ENCODE peak calls at places on chromosomes 2 and 18, in four cellular contexts. P is transverse colon, H is neural progenitor cell, Y is fibroblast of lung. M is an unnamed sample.

GRCh38 chr2:231579560-231579959 is 13.1 kb upstream of the TEX44 start:
- DNase-seq in P (no peak), H (no peak), Y (no peak), M (no peak)

GRCh38 chr2:176999331-176999730 is 213.3 kb upstream of the HNRNPA3 start:
- DNase-seq in P (no peak), H (no peak), Y (peak; percentile 15), M (no peak)

GRCh38 chr2:149858916-149859634 is 271.5 kb upstream of the MMADHC start:
- DNase-seq in P (no peak), H (no peak), Y (peak; percentile 57), M (no peak)

GRCh38 chr2:102122115-102122514 is 20.4 kb upstream of the IL1R1 start:
- DNase-seq in P (no peak), H (no peak), Y (peak; percentile 98), M (no peak)

GRCh38 chr2:47904903-47905453 is 1.3 kb downstream of the FBXO11 start:
- DNase-seq in P (peak; percentile 44), H (peak; percentile 65), Y (peak; percentile 23), M (peak; percentile 57)

GRCh38 chr2:157692768-157693167 is 64.1 kb upstream of the ACVR1C start:
- DNase-seq in P (no peak), H (no peak), Y (peak; percentile 99), M (no peak)

GRCh38 chr2:164205347-164205746 is 415.9 kb downstream of the GRB14 start:
- DNase-seq in P (no peak), H (no peak), Y (peak; percentile 78), M (no peak)

GRCh38 chr2:20595439-20596192 is 55.3 kb downstream of the HS1BP3 start:
- DNase-seq in P (peak; percentile 42), H (no peak), Y (peak; percentile 86), M (no peak)

GRCh38 chr2:289362-290089 is 1.6 kb upstream of the ALKAL2 start:
- DNase-seq in P (peak; percentile 32), H (peak; percentile 55), Y (peak; percentile 9), M (no peak)

GRCh38 chr2:192150166-192150565 is 44.6 kb downstream of the TMEFF2 start:
- DNase-seq in P (no peak), H (no peak), Y (no peak), M (no peak)

GRCh38 chr2:96665083-96665569 is 22.6 kb downstream of the FER1L5 start:
- DNase-seq in P (no peak), H (no peak), Y (peak; percentile 99), M (peak; percentile 18)

GRCh38 chr18:63237911-63238710 is 81.5 kb downstream of the BCL2 start:
- DNase-seq in P (peak; percentile 35), H (peak; percentile 81), Y (peak; percentile 95), M (no peak)

GRCh38 chr18:70431203-70431624 is 142.4 kb downstream of the SOCS6 start:
- DNase-seq in P (no peak), H (no peak), Y (peak; percentile 71), M (no peak)

GRCh38 chr18:22504665-22505064 is 87.0 kb upstream of the CTAGE1 start:
- DNase-seq in P (no peak), H (no peak), Y (peak; percentile 47), M (no peak)

GRCh38 chr18:62572456-62572855 is 49.6 kb downstream of the ZCCHC2 start:
- DNase-seq in P (no peak), H (no peak), Y (no peak), M (no peak)

GRCh38 chr2:54591551-54591950 is 131.9 kb upstream of the EML6 start:
- DNase-seq in P (no peak), H (no peak), Y (no peak), M (no peak)

GRCh38 chr2:47250576-47251403 is 95.7 kb upstream of the STPG4 start:
- DNase-seq in P (no peak), H (no peak), Y (peak; percentile 25), M (no peak)

GRCh38 chr18:35501369-35501768 is 3.6 kb upstream of the INO80C start:
- DNase-seq in P (no peak), H (no peak), Y (no peak), M (no peak)

GRCh38 chr2:11393711-11394236 is 49.3 kb upstream of the ROCK2 start:
- DNase-seq in P (no peak), H (no peak), Y (peak; percentile 42), M (no peak)

GRCh38 chr18:75981102-75981501 is 513.9 kb downstream of the ZNF516 start:
- DNase-seq in P (no peak), H (no peak), Y (no peak), M (no peak)

GRCh38 chr2:234451852-234452625 is 44.8 kb downstream of the ARL4C start:
- DNase-seq in P (no peak), H (no peak), Y (peak; percentile 98), M (no peak)

GRCh38 chr2:112634874-112635157 is 10.9 kb upstream of the SLC20A1 start:
- DNase-seq in P (no peak), H (no peak), Y (no peak), M (no peak)

GRCh38 chr18:10086458-10086857 is 172.6 kb downstream of the VAPA start:
- DNase-seq in P (no peak), H (peak; percentile 69), Y (no peak), M (no peak)

GRCh38 chr2:26494199-26494598 is 16.3 kb upstream of the OTOF start:
- DNase-seq in P (no peak), H (no peak), Y (no peak), M (no peak)

GRCh38 chr18:35424356-35424755 is 47.2 kb upstream of the ZNF396 start:
- DNase-seq in P (no peak), H (no peak), Y (no peak), M (no peak)

GRCh38 chr2:130304726-130305125 is 38.0 kb upstream of the IMP4 start:
- DNase-seq in P (no peak), H (no peak), Y (no peak), M (no peak)

GRCh38 chr2:158586491-158586890 is 129.7 kb downstream of the PKP4 start:
- DNase-seq in P (no peak), H (no peak), Y (peak; percentile 76), M (no peak)

GRCh38 chr2:141490886-141491285 is 639.9 kb downstream of the LRP1B start:
- DNase-seq in P (no peak), H (no peak), Y (no peak), M (no peak)

GRCh38 chr2:9212010-9212638 is 5.5 kb downstream of the ASAP2 start:
- DNase-seq in P (peak; percentile 49), H (no peak), Y (no peak), M (no peak)

GRCh38 chr2:14583802-14584201 is 48.7 kb upstream of the LRATD1 start:
- DNase-seq in P (no peak), H (no peak), Y (no peak), M (no peak)

GRCh38 chr2:128008089-128008672 is 19.7 kb downstream of the SAP130 start:
- DNase-seq in P (no peak), H (no peak), Y (no peak), M (no peak)

GRCh38 chr18:22470511-22471181 is 52.9 kb upstream of the CTAGE1 start:
- DNase-seq in P (no peak), H (no peak), Y (peak; percentile 88), M (no peak)

GRCh38 chr2:194550702-194551101 is 1106.3 kb upstream of the SLC39A10 start:
- DNase-seq in P (no peak), H (no peak), Y (no peak), M (no peak)

GRCh38 chr2:222734690-222735014 is 63.2 kb downstream of the MOGAT1 start:
- DNase-seq in P (no peak), H (no peak), Y (no peak), M (no peak)

GRCh38 chr18:58004317-58004716 is 39.7 kb upstream of the NEDD4L start:
- DNase-seq in P (no peak), H (no peak), Y (peak; percentile 89), M (no peak)

GRCh38 chr2:10817413-10817812 is 4.8 kb upstream of the PDIA6 start:
- DNase-seq in P (no peak), H (peak; percentile 68), Y (no peak), M (no peak)

GRCh38 chr18:23053756-23054457 is 81.4 kb upstream of the CABLES1 start:
- DNase-seq in P (no peak), H (peak; percentile 78), Y (peak; percentile 76), M (no peak)

GRCh38 chr2:134498654-134499053 is 220.1 kb downstream of the TMEM163 start:
- DNase-seq in P (no peak), H (no peak), Y (no peak), M (no peak)

GRCh38 chr18:45248240-45248903 is 366.9 kb upstream of the SLC14A2 start:
- DNase-seq in P (no peak), H (no peak), Y (peak; percentile 96), M (no peak)
- H3K27ac ChIP-seq in P (peak overlapping the region; percentile 62), H (no peak overlapping the region), Y (peak overlapping the region; percentile 77), M (no peak overlapping the region)

DNA sequence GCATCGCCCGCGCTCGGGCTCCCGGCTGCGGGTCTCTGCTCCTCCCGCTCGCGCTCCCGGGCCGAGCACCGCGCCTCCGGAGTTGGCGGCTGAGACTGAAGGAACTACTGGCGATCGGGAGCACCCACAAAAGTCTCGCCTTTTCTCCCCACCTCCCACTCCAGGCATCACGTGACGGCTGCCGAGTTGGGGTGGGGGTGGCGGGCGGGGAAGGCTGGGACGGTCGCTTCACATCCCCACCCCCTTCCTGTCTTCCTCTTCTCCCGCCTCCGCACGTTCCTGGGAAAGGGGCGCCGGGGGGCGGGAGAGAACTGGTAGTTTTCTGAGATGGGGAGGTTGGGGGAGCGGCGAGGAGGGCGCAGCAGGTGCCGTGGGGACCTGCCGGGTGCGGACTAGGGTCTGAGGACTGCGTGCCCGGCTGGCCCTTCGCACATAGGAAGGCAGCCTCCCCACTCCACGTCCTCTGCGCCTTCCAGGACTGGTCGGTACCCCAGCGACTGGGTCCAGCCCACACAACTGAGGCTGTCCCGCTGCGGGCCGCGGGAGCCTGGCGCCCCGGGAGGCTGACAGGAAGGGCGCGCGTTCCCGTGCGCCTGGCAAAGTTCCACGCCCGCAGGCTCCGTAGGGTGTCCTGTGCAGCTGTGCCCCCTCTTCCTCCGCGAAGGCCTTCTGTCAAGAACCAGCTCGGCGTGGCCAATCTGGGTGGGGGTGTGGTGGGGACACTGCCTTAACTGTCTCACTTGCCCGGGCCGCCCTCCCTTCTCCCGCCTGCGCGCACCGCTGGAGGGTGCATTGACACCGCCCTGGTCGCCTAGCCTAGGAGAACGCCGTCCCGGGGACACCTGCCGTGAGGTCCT is at the start of gene LYPD1:
- DNase-seq in P (no peak), H (peak; percentile 47), Y (peak; percentile 54), M (no peak)
- H3K27ac ChIP-seq in P (no peak within 1 kb of the TSS), H (no peak within 1 kb of the TSS), Y (no peak within 1 kb of the TSS), M (peak within 1 kb of the TSS; percentile 62)

GRCh38 chr18:8773980-8774379 is 68.6 kb downstream of the MTCL1 start:
- DNase-seq in P (no peak), H (no peak), Y (peak; percentile 58), M (no peak)

GRCh38 chr18:8778386-8778785 is 73.0 kb downstream of the MTCL1 start:
- DNase-seq in P (no peak), H (peak; percentile 80), Y (no peak), M (no peak)

GRCh38 chr18:8777846-8778245 is 72.5 kb downstream of the MTCL1 start:
- DNase-seq in P (no peak), H (peak; percentile 15), Y (no peak), M (no peak)

GRCh38 chr18:8776544-8776943 is 71.2 kb downstream of the MTCL1 start:
- DNase-seq in P (no peak), H (no peak), Y (no peak), M (no peak)

GRCh38 chr18:8776013-8776515 is 70.7 kb downstream of the MTCL1 start:
- DNase-seq in P (no peak), H (no peak), Y (no peak), M (no peak)
- H3K27ac ChIP-seq in P (peak overlapping the region; percentile 40), H (peak overlapping the region; percentile 71), Y (no peak overlapping the region), M (no peak overlapping the region)

DNA sequence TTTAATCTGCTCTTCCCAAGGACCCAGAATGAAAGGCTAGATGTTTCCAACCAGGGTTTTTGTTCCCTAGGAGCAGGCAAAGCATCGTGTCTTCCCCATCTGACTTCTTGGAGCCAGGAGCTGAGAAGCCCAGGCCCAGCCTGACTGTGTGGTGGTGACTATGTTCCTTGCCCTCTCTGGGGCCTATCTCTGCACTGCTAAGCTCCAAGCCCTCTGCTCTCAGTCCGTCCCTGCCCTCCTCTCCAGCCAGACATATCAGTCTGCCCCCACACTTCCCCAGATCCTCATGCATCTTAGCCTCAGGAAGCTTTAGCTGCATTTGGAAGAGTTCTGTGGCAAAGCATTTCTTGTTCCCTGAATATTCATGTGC is 196.6 kb downstream of the CYP26B1 start:
- DNase-seq in P (no peak), H (no peak), Y (no peak), M (no peak)
- H3K27ac ChIP-seq in P (no peak overlapping the region), H (no peak overlapping the region), Y (no peak overlapping the region), M (no peak overlapping the region)